ENCODE peak calls at places on chromosome 13, in eight cellular contexts. One of them, this sample, is unnamed.

GRCh38 chr13:103044054-103044453 is 22.2 kb downstream of the SLC10A2 start:
- DNase-seq in heart right ventricle: no peak
- DNase-seq in A549: no peak
- DNase-seq in CD8-positive, alpha-beta T cell: no peak
- DNase-seq in brain microvascular endothelial cell: no peak
- DNase-seq in upper lobe of left lung: no peak
- DNase-seq in CD4-positive, alpha-beta T cell: no peak
- DNase-seq in uterus: no peak
- DNase-seq in this sample: no peak

GRCh38 chr13:21077360-21078353 is 16.3 kb upstream of the LATS2 start:
- DNase-seq in heart right ventricle: no peak
- DNase-seq in A549: no peak
- DNase-seq in CD8-positive, alpha-beta T cell: no peak
- DNase-seq in brain microvascular endothelial cell: no peak
- DNase-seq in upper lobe of left lung: no peak
- DNase-seq in CD4-positive, alpha-beta T cell: no peak
- DNase-seq in uterus: no peak
- DNase-seq in this sample: no peak

GRCh38 chr13:99577934-99578917 is 77.0 kb downstream of the TM9SF2 start:
- DNase-seq in heart right ventricle: no peak
- DNase-seq in A549: peak; percentile 22
- DNase-seq in CD8-positive, alpha-beta T cell: no peak
- DNase-seq in brain microvascular endothelial cell: no peak
- DNase-seq in upper lobe of left lung: no peak
- DNase-seq in CD4-positive, alpha-beta T cell: no peak
- DNase-seq in uterus: no peak
- DNase-seq in this sample: no peak

GRCh38 chr13:32537580-32538233 is 888 bp downstream of the N4BP2L2 start:
- DNase-seq in heart right ventricle: peak; percentile 37
- DNase-seq in A549: peak; percentile 8
- DNase-seq in CD8-positive, alpha-beta T cell: peak; percentile 26
- DNase-seq in brain microvascular endothelial cell: no peak
- DNase-seq in upper lobe of left lung: peak; percentile 36
- DNase-seq in CD4-positive, alpha-beta T cell: peak; percentile 8
- DNase-seq in uterus: peak; percentile 27
- DNase-seq in this sample: no peak

GRCh38 chr13:98474761-98475160 is 102.1 kb downstream of the STK24 start:
- DNase-seq in heart right ventricle: no peak
- DNase-seq in A549: no peak
- DNase-seq in CD8-positive, alpha-beta T cell: no peak
- DNase-seq in brain microvascular endothelial cell: no peak
- DNase-seq in upper lobe of left lung: no peak
- DNase-seq in CD4-positive, alpha-beta T cell: no peak
- DNase-seq in uterus: no peak
- DNase-seq in this sample: no peak

GRCh38 chr13:62544928-62545327 is 1129.3 kb upstream of the PCDH20 start:
- DNase-seq in heart right ventricle: no peak
- DNase-seq in A549: no peak
- DNase-seq in CD8-positive, alpha-beta T cell: no peak
- DNase-seq in brain microvascular endothelial cell: no peak
- DNase-seq in upper lobe of left lung: no peak
- DNase-seq in CD4-positive, alpha-beta T cell: no peak
- DNase-seq in uterus: no peak
- DNase-seq in this sample: no peak

GRCh38 chr13:74200081-74200480 is 65.9 kb upstream of the KLF12 start:
- DNase-seq in heart right ventricle: no peak
- DNase-seq in A549: no peak
- DNase-seq in CD8-positive, alpha-beta T cell: no peak
- DNase-seq in brain microvascular endothelial cell: peak; percentile 65
- DNase-seq in upper lobe of left lung: no peak
- DNase-seq in CD4-positive, alpha-beta T cell: no peak
- DNase-seq in uterus: no peak
- DNase-seq in this sample: no peak

GRCh38 chr13:73429691-73430090 is 370.9 kb downstream of the KLF5 start:
- DNase-seq in heart right ventricle: no peak
- DNase-seq in A549: peak; percentile 84
- DNase-seq in CD8-positive, alpha-beta T cell: no peak
- DNase-seq in brain microvascular endothelial cell: no peak
- DNase-seq in upper lobe of left lung: no peak
- DNase-seq in CD4-positive, alpha-beta T cell: no peak
- DNase-seq in uterus: no peak
- DNase-seq in this sample: no peak

GRCh38 chr13:114128624-114129522 is 3.5 kb downstream of the RASA3 start:
- DNase-seq in heart right ventricle: peak; percentile 75
- DNase-seq in A549: no peak
- DNase-seq in CD8-positive, alpha-beta T cell: peak; percentile 86
- DNase-seq in brain microvascular endothelial cell: peak; percentile 93
- DNase-seq in upper lobe of left lung: peak; percentile 88
- DNase-seq in CD4-positive, alpha-beta T cell: peak; percentile 85
- DNase-seq in uterus: peak; percentile 69
- DNase-seq in this sample: peak; percentile 50

GRCh38 chr13:28046981-28047380 is 53.4 kb downstream of the FLT3 start:
- DNase-seq in heart right ventricle: no peak
- DNase-seq in A549: peak; percentile 26
- DNase-seq in CD8-positive, alpha-beta T cell: no peak
- DNase-seq in brain microvascular endothelial cell: peak; percentile 74
- DNase-seq in upper lobe of left lung: no peak
- DNase-seq in CD4-positive, alpha-beta T cell: no peak
- DNase-seq in uterus: no peak
- DNase-seq in this sample: no peak

GRCh38 chr13:57624565-57625435 is 6.7 kb upstream of the PCDH17 start:
- DNase-seq in heart right ventricle: no peak
- DNase-seq in A549: peak; percentile 51
- DNase-seq in CD8-positive, alpha-beta T cell: no peak
- DNase-seq in brain microvascular endothelial cell: peak; percentile 33
- DNase-seq in upper lobe of left lung: no peak
- DNase-seq in CD4-positive, alpha-beta T cell: no peak
- DNase-seq in uterus: no peak
- DNase-seq in this sample: no peak

GRCh38 chr13:39039033-39039432 is 777 bp downstream of the NHLRC3 start:
- DNase-seq in heart right ventricle: no peak
- DNase-seq in A549: no peak
- DNase-seq in CD8-positive, alpha-beta T cell: no peak
- DNase-seq in brain microvascular endothelial cell: no peak
- DNase-seq in upper lobe of left lung: no peak
- DNase-seq in CD4-positive, alpha-beta T cell: no peak
- DNase-seq in uterus: no peak
- DNase-seq in this sample: no peak

GRCh38 chr13:37587236-37587635 is 11.3 kb downstream of the POSTN start:
- DNase-seq in heart right ventricle: no peak
- DNase-seq in A549: no peak
- DNase-seq in CD8-positive, alpha-beta T cell: no peak
- DNase-seq in brain microvascular endothelial cell: no peak
- DNase-seq in upper lobe of left lung: no peak
- DNase-seq in CD4-positive, alpha-beta T cell: no peak
- DNase-seq in uterus: no peak
- DNase-seq in this sample: no peak

GRCh38 chr13:46278474-46278873 is 66.7 kb downstream of the LRRC63 start:
- DNase-seq in heart right ventricle: no peak
- DNase-seq in A549: no peak
- DNase-seq in CD8-positive, alpha-beta T cell: no peak
- DNase-seq in brain microvascular endothelial cell: no peak
- DNase-seq in upper lobe of left lung: no peak
- DNase-seq in CD4-positive, alpha-beta T cell: no peak
- DNase-seq in uterus: no peak
- DNase-seq in this sample: no peak

GRCh38 chr13:33494596-33495214 is 209.2 kb upstream of the STARD13 start:
- DNase-seq in heart right ventricle: no peak
- DNase-seq in A549: peak; percentile 53
- DNase-seq in CD8-positive, alpha-beta T cell: no peak
- DNase-seq in brain microvascular endothelial cell: peak; percentile 95
- DNase-seq in upper lobe of left lung: no peak
- DNase-seq in CD4-positive, alpha-beta T cell: no peak
- DNase-seq in uterus: no peak
- DNase-seq in this sample: no peak

GRCh38 chr13:33918199-33918932 is 100.4 kb downstream of the RFC3 start:
- DNase-seq in heart right ventricle: no peak
- DNase-seq in A549: peak; percentile 26
- DNase-seq in CD8-positive, alpha-beta T cell: no peak
- DNase-seq in brain microvascular endothelial cell: peak; percentile 71
- DNase-seq in upper lobe of left lung: peak; percentile 33
- DNase-seq in CD4-positive, alpha-beta T cell: no peak
- DNase-seq in uterus: no peak
- DNase-seq in this sample: no peak

GRCh38 chr13:95870421-95870820 is 182.8 kb downstream of the UGGT2 start:
- DNase-seq in heart right ventricle: no peak
- DNase-seq in A549: no peak
- DNase-seq in CD8-positive, alpha-beta T cell: no peak
- DNase-seq in brain microvascular endothelial cell: no peak
- DNase-seq in upper lobe of left lung: no peak
- DNase-seq in CD4-positive, alpha-beta T cell: no peak
- DNase-seq in uterus: no peak
- DNase-seq in this sample: no peak

GRCh38 chr13:33184131-33184485 is 101.4 kb downstream of the STARD13 start:
- DNase-seq in heart right ventricle: no peak
- DNase-seq in A549: no peak
- DNase-seq in CD8-positive, alpha-beta T cell: no peak
- DNase-seq in brain microvascular endothelial cell: no peak
- DNase-seq in upper lobe of left lung: no peak
- DNase-seq in CD4-positive, alpha-beta T cell: no peak
- DNase-seq in uterus: no peak
- DNase-seq in this sample: no peak

GRCh38 chr13:21670006-21670882 is 629 bp upstream of the FGF9 start:
- DNase-seq in heart right ventricle: peak; percentile 59
- DNase-seq in A549: peak; percentile 48
- DNase-seq in CD8-positive, alpha-beta T cell: peak; percentile 52
- DNase-seq in brain microvascular endothelial cell: peak; percentile 13
- DNase-seq in upper lobe of left lung: peak; percentile 50
- DNase-seq in CD4-positive, alpha-beta T cell: peak; percentile 54
- DNase-seq in uterus: peak; percentile 45
- DNase-seq in this sample: no peak

GRCh38 chr13:32228330-32229041 is 86.7 kb downstream of the ZAR1L start:
- DNase-seq in heart right ventricle: no peak
- DNase-seq in A549: peak; percentile 1
- DNase-seq in CD8-positive, alpha-beta T cell: no peak
- DNase-seq in brain microvascular endothelial cell: peak; percentile 55
- DNase-seq in upper lobe of left lung: no peak
- DNase-seq in CD4-positive, alpha-beta T cell: no peak
- DNase-seq in uterus: no peak
- DNase-seq in this sample: no peak

GRCh38 chr13:32019612-32020233 is 11.9 kb upstream of the FRY start:
- DNase-seq in heart right ventricle: no peak
- DNase-seq in A549: peak; percentile 50
- DNase-seq in CD8-positive, alpha-beta T cell: peak; percentile 8
- DNase-seq in brain microvascular endothelial cell: peak; percentile 68
- DNase-seq in upper lobe of left lung: peak; percentile 31
- DNase-seq in CD4-positive, alpha-beta T cell: peak; percentile 11
- DNase-seq in uterus: peak; percentile 62
- DNase-seq in this sample: no peak

GRCh38 chr13:101545521-101545920 is 93.0 kb downstream of the ITGBL1 start:
- DNase-seq in heart right ventricle: no peak
- DNase-seq in A549: no peak
- DNase-seq in CD8-positive, alpha-beta T cell: no peak
- DNase-seq in brain microvascular endothelial cell: peak; percentile 32
- DNase-seq in upper lobe of left lung: no peak
- DNase-seq in CD4-positive, alpha-beta T cell: no peak
- DNase-seq in uterus: no peak
- DNase-seq in this sample: no peak

GRCh38 chr13:49356224-49356623 is 87.6 kb downstream of the CAB39L start:
- DNase-seq in heart right ventricle: no peak
- DNase-seq in A549: no peak
- DNase-seq in CD8-positive, alpha-beta T cell: no peak
- DNase-seq in brain microvascular endothelial cell: peak; percentile 80
- DNase-seq in upper lobe of left lung: no peak
- DNase-seq in CD4-positive, alpha-beta T cell: no peak
- DNase-seq in uterus: no peak
- DNase-seq in this sample: no peak

GRCh38 chr13:94612050-94612449 is 10.4 kb downstream of the GPR180 start:
- DNase-seq in heart right ventricle: no peak
- DNase-seq in A549: no peak
- DNase-seq in CD8-positive, alpha-beta T cell: no peak
- DNase-seq in brain microvascular endothelial cell: no peak
- DNase-seq in upper lobe of left lung: no peak
- DNase-seq in CD4-positive, alpha-beta T cell: no peak
- DNase-seq in uterus: no peak
- DNase-seq in this sample: no peak

GRCh38 chr13:54536112-54536511 is 1507.5 kb downstream of the OLFM4 start:
- DNase-seq in heart right ventricle: no peak
- DNase-seq in A549: peak; percentile 0
- DNase-seq in CD8-positive, alpha-beta T cell: no peak
- DNase-seq in brain microvascular endothelial cell: no peak
- DNase-seq in upper lobe of left lung: no peak
- DNase-seq in CD4-positive, alpha-beta T cell: no peak
- DNase-seq in uterus: no peak
- DNase-seq in this sample: no peak

DNA sequence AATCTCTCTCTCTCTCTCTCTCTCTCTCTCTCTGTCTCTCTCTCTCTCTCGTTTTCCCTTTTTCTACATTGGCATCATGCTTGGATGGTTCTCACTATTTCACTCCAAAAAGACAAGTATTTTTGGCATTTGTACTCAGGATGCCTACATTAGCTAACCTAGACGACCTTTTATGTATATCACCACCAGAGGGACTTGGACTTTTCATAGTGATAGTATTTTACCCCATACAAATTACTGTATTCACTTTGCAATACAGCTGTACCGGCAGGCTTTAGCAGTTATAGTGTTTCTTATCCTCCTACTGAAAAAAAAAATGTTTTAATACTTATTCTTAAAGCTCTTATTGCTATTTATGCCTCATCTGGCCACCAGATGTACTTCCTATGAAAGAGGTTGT is 687.2 kb upstream of the KLHL1 start:
- DNase-seq in heart right ventricle: no peak
- DNase-seq in A549: no peak
- DNase-seq in CD8-positive, alpha-beta T cell: no peak
- DNase-seq in brain microvascular endothelial cell: no peak
- DNase-seq in upper lobe of left lung: no peak
- DNase-seq in CD4-positive, alpha-beta T cell: no peak
- DNase-seq in uterus: no peak
- DNase-seq in this sample: no peak
- TF ChIP-seq CTCF in heart right ventricle: no peak
- TF ChIP-seq CTCF in A549: no peak
- TF ChIP-seq CTCF in CD8-positive, alpha-beta T cell: no peak
- TF ChIP-seq CTCF in brain microvascular endothelial cell: no peak
- TF ChIP-seq CTCF in upper lobe of left lung: no peak
- TF ChIP-seq CTCF in CD4-positive, alpha-beta T cell: no peak
- TF ChIP-seq CTCF in uterus: no peak
- TF ChIP-seq CTCF in this sample: no peak

GRCh38 chr13:97301382-97302095 is 79.4 kb downstream of the MBNL2 start:
- DNase-seq in heart right ventricle: no peak
- DNase-seq in A549: no peak
- DNase-seq in CD8-positive, alpha-beta T cell: no peak
- DNase-seq in brain microvascular endothelial cell: no peak
- DNase-seq in upper lobe of left lung: no peak
- DNase-seq in CD4-positive, alpha-beta T cell: no peak
- DNase-seq in uterus: no peak
- DNase-seq in this sample: no peak
- TF ChIP-seq CTCF in heart right ventricle: no peak
- TF ChIP-seq CTCF in A549: no peak
- TF ChIP-seq CTCF in CD8-positive, alpha-beta T cell: no peak
- TF ChIP-seq CTCF in brain microvascular endothelial cell: no peak
- TF ChIP-seq CTCF in upper lobe of left lung: no peak
- TF ChIP-seq CTCF in CD4-positive, alpha-beta T cell: no peak
- TF ChIP-seq CTCF in uterus: no peak
- TF ChIP-seq CTCF in this sample: no peak

GRCh38 chr13:67231481-67231940 is 1.4 kb upstream of the PCDH9 start:
- DNase-seq in heart right ventricle: no peak
- DNase-seq in A549: no peak
- DNase-seq in CD8-positive, alpha-beta T cell: no peak
- DNase-seq in brain microvascular endothelial cell: no peak
- DNase-seq in upper lobe of left lung: no peak
- DNase-seq in CD4-positive, alpha-beta T cell: no peak
- DNase-seq in uterus: no peak
- DNase-seq in this sample: no peak
- TF ChIP-seq CTCF in heart right ventricle: no peak
- TF ChIP-seq CTCF in A549: no peak
- TF ChIP-seq CTCF in CD8-positive, alpha-beta T cell: no peak
- TF ChIP-seq CTCF in brain microvascular endothelial cell: no peak
- TF ChIP-seq CTCF in upper lobe of left lung: no peak
- TF ChIP-seq CTCF in CD4-positive, alpha-beta T cell: no peak
- TF ChIP-seq CTCF in uterus: no peak
- TF ChIP-seq CTCF in this sample: no peak

GRCh38 chr13:45121421-45121820 is 1.1 kb downstream of the GTF2F2 start:
- DNase-seq in heart right ventricle: no peak
- DNase-seq in A549: peak; percentile 12
- DNase-seq in CD8-positive, alpha-beta T cell: no peak
- DNase-seq in brain microvascular endothelial cell: peak; percentile 9
- DNase-seq in upper lobe of left lung: no peak
- DNase-seq in CD4-positive, alpha-beta T cell: no peak
- DNase-seq in uterus: no peak
- DNase-seq in this sample: no peak
- TF ChIP-seq CTCF in heart right ventricle: no peak
- TF ChIP-seq CTCF in A549: no peak
- TF ChIP-seq CTCF in CD8-positive, alpha-beta T cell: no peak
- TF ChIP-seq CTCF in brain microvascular endothelial cell: peak; percentile 28
- TF ChIP-seq CTCF in upper lobe of left lung: no peak
- TF ChIP-seq CTCF in CD4-positive, alpha-beta T cell: no peak
- TF ChIP-seq CTCF in uterus: no peak
- TF ChIP-seq CTCF in this sample: no peak

This sample was measured in omental fat pad.